ENCODE peak calls at places on chromosomes 12 and 14, in four cellular contexts. One of them, this sample, is unnamed.

GRCh38 chr14:56659964-56660551 is 80.5 kb downstream of the TMEM260 start:
- DNase-seq in K562: peak; percentile 35
- DNase-seq in HepG2: peak; percentile 50
- DNase-seq in A549: peak; percentile 57
- DNase-seq in this sample: no peak

GRCh38 chr14:75274899-75275569 is 3.6 kb upstream of the FOS start:
- DNase-seq in A549: no peak
- DNase-seq in K562: no peak
- DNase-seq in HepG2: no peak
- DNase-seq in this sample: no peak

GRCh38 chr12:75390899-75391538 is at the start of gene GLIPR1L2:
- DNase-seq in K562: peak; percentile 73
- DNase-seq in HepG2: peak; percentile 10
- DNase-seq in A549: peak; percentile 99
- DNase-seq in this sample: peak; percentile 97

GRCh38 chr14:25048170-25049126 is 1.5 kb downstream of the STXBP6 start:
- DNase-seq in HepG2: no peak
- DNase-seq in K562: peak; percentile 7
- DNase-seq in A549: no peak
- DNase-seq in this sample: no peak

GRCh38 chr12:125256537-125256936 is 191.3 kb downstream of the AACS start:
- DNase-seq in HepG2: no peak
- DNase-seq in K562: no peak
- DNase-seq in A549: no peak
- DNase-seq in this sample: no peak

GRCh38 chr14:23041729-23042128 is 283 bp upstream of the PSMB11 start:
- DNase-seq in K562: no peak
- DNase-seq in HepG2: no peak
- DNase-seq in A549: no peak
- DNase-seq in this sample: no peak

GRCh38 chr14:105857816-105858675 is 331.7 kb downstream of the TMEM121 start:
- DNase-seq in K562: no peak
- DNase-seq in HepG2: no peak
- DNase-seq in A549: no peak
- DNase-seq in this sample: no peak

GRCh38 chr12:95182868-95183415 is 34.3 kb downstream of the FGD6 start:
- DNase-seq in A549: peak; percentile 79
- DNase-seq in K562: no peak
- DNase-seq in HepG2: no peak
- DNase-seq in this sample: no peak

GRCh38 chr14:67623114-67623513 is 3.4 kb downstream of the ARG2 start:
- DNase-seq in A549: no peak
- DNase-seq in HepG2: peak; percentile 70
- DNase-seq in K562: no peak
- DNase-seq in this sample: no peak

GRCh38 chr12:33357181-33357580 is 82.4 kb downstream of the SYT10 start:
- DNase-seq in A549: no peak
- DNase-seq in K562: no peak
- DNase-seq in HepG2: no peak
- DNase-seq in this sample: no peak

GRCh38 chr12:117209626-117210025 is 19.4 kb upstream of the FBXO21 start:
- DNase-seq in K562: no peak
- DNase-seq in A549: no peak
- DNase-seq in HepG2: no peak
- DNase-seq in this sample: no peak

GRCh38 chr14:105197274-105197673 is 16.2 kb upstream of the NUDT14 start:
- DNase-seq in HepG2: no peak
- DNase-seq in K562: no peak
- DNase-seq in A549: peak; percentile 47
- DNase-seq in this sample: no peak

GRCh38 chr12:127558363-127558762 is 708.6 kb upstream of the TMEM132C start:
- DNase-seq in HepG2: no peak
- DNase-seq in A549: no peak
- DNase-seq in K562: no peak
- DNase-seq in this sample: no peak

GRCh38 chr12:127083028-127083949 is 1183.7 kb upstream of the TMEM132C start:
- DNase-seq in A549: peak; percentile 84
- DNase-seq in HepG2: peak; percentile 59
- DNase-seq in K562: peak; percentile 38
- DNase-seq in this sample: no peak

GRCh38 chr12:95820096-95820703 is 29.6 kb upstream of the NTN4 start:
- DNase-seq in HepG2: peak; percentile 62
- DNase-seq in K562: peak; percentile 22
- DNase-seq in A549: peak; percentile 75
- DNase-seq in this sample: no peak

GRCh38 chr12:56953314-56953713 is 4.1 kb downstream of the RDH16 start:
- DNase-seq in HepG2: no peak
- DNase-seq in K562: peak; percentile 4
- DNase-seq in A549: no peak
- DNase-seq in this sample: no peak

GRCh38 chr14:58633831-58634230 is 3.9 kb upstream of the DACT1 start:
- DNase-seq in K562: no peak
- DNase-seq in A549: no peak
- DNase-seq in HepG2: no peak
- DNase-seq in this sample: no peak

GRCh38 chr12:53560912-53561589 is 53.8 kb upstream of the NPFF start:
- DNase-seq in HepG2: no peak
- DNase-seq in K562: no peak
- DNase-seq in A549: no peak
- DNase-seq in this sample: no peak

GRCh38 chr12:81252228-81252627 is 174.3 kb downstream of the ACSS3 start:
- DNase-seq in HepG2: no peak
- DNase-seq in A549: no peak
- DNase-seq in K562: no peak
- DNase-seq in this sample: no peak

GRCh38 chr12:40959041-40959440 is 229.1 kb upstream of the PDZRN4 start:
- DNase-seq in HepG2: no peak
- DNase-seq in A549: no peak
- DNase-seq in K562: no peak
- DNase-seq in this sample: no peak

GRCh38 chr12:105705765-105706164 is 375.3 kb downstream of the C12orf75 start:
- DNase-seq in K562: peak; percentile 25
- DNase-seq in HepG2: peak; percentile 36
- DNase-seq in A549: peak; percentile 59
- DNase-seq in this sample: peak; percentile 78

GRCh38 chr14:79279645-79280399 is 931.5 kb downstream of the DIO2 start:
- DNase-seq in HepG2: no peak
- DNase-seq in A549: no peak
- DNase-seq in K562: no peak
- DNase-seq in this sample: no peak

GRCh38 chr14:70018713-70019201 is 139.5 kb downstream of the SMOC1 start:
- DNase-seq in HepG2: no peak
- DNase-seq in A549: no peak
- DNase-seq in K562: no peak
- DNase-seq in this sample: no peak

GRCh38 chr14:26128931-26129674 is 468.7 kb downstream of the NOVA1 start:
- DNase-seq in A549: no peak
- DNase-seq in HepG2: no peak
- DNase-seq in K562: no peak
- DNase-seq in this sample: no peak

GRCh38 chr12:79643821-79644220 is 46.9 kb downstream of the PAWR start:
- DNase-seq in K562: no peak
- DNase-seq in HepG2: peak; percentile 82
- DNase-seq in A549: no peak
- DNase-seq in this sample: no peak

DNA sequence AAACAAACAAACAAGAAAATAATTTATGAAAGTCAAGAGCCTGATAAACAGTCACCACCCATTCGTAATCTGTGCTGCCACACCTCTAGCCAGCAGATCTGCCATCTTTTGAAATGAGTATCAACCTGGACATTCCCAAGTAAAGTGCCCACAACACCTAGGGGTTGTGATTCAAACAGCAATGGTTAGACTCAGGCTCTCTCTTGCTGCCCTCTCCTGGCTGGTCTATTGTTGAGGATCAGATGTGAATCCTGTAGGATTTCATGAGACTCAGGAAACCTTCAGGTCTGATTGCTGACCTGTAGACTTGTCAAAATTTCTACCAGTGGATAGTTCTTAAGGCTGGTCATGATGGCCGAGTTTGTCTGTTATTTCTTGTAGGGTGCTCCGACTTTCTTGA is 26.8 kb downstream of the DGLUCY start:
- DNase-seq in HepG2: peak; percentile 55
- DNase-seq in A549: peak; percentile 67
- DNase-seq in K562: peak; percentile 24
- DNase-seq in this sample: no peak
- TF ChIP-seq RNF2 in HepG2: no peak
- TF ChIP-seq RNF2 in A549: no peak
- TF ChIP-seq RNF2 in K562: no peak
- TF ChIP-seq RNF2 in this sample: no peak

DNA sequence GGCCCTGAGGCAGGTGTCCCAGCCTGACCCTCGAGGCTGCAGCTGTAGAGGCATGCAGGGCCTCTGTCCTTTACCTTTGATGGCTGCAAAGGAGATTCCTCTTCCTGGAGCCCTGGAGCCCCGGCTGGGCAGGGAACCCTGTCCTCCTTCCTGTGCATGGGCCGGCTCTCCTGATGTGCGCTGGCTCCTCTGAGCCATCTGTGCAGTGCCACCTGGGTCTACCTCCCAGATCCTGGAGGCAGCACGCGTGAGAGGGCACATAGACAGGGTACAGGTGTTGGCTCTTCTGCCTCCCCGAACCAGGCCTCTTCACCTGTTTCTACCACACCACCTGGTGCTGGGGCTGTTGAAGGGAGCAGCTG is 115.1 kb downstream of the BEGAIN start:
- DNase-seq in K562: no peak
- DNase-seq in A549: no peak
- DNase-seq in HepG2: no peak
- DNase-seq in this sample: no peak
- TF ChIP-seq RNF2 in K562: no peak
- TF ChIP-seq RNF2 in A549: no peak
- TF ChIP-seq RNF2 in HepG2: no peak
- TF ChIP-seq RNF2 in this sample: no peak

GRCh38 chr12:8052679-8053078 is 13.5 kb downstream of the C3AR1 start:
- DNase-seq in A549: no peak
- DNase-seq in K562: no peak
- DNase-seq in HepG2: no peak
- DNase-seq in this sample: no peak

GRCh38 chr12:8054821-8055220 is 11.3 kb downstream of the C3AR1 start:
- DNase-seq in HepG2: no peak
- DNase-seq in A549: no peak
- DNase-seq in K562: no peak
- DNase-seq in this sample: no peak

GRCh38 chr12:8057291-8057690 is 8.9 kb downstream of the C3AR1 start:
- DNase-seq in K562: no peak
- DNase-seq in HepG2: no peak
- DNase-seq in A549: no peak
- DNase-seq in this sample: no peak

DNA sequence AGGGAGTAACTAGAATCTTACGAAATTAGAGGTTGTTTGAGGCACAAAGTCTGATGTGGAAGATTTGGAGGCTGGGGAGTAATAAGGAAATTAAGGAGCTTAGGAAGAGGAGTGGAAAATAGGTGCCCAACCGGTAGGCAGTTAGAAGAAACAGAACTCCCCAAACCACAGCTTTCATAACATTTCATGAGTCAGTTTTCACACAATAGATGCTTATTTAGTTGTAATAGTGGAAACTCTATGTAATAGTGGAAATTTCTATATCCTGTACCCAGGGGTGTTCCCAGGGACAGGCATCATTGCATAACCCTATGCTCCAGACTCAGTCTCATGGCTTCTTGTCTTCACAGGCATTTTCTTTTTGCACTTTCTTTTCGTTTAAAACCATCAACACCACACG is 8.3 kb downstream of the C3AR1 start:
- DNase-seq in HepG2: no peak
- DNase-seq in A549: no peak
- DNase-seq in K562: no peak
- DNase-seq in this sample: no peak
- TF ChIP-seq RNF2 in HepG2: no peak
- TF ChIP-seq RNF2 in A549: no peak
- TF ChIP-seq RNF2 in K562: no peak
- TF ChIP-seq RNF2 in this sample: no peak

DNA sequence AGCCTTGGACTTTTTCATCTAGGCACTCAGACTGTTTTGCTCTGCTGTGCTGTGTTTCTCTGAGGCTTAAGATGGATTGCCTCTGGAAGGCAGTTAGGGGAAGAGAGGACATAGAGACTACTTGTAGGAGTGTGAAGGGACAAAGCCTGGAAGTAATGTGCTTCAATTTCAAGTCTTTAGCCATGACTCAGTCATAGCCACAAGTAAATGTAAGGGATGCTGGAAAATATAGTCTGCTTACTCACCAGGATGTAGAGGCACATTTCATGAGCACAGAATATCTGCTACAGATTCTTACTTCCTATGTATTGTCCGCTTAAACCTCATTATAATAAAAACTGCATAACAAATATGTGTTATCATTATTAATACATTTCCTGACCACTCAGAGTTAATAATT is 794.3 kb upstream of the NOVA1 start:
- DNase-seq in HepG2: no peak
- DNase-seq in A549: no peak
- DNase-seq in K562: no peak
- DNase-seq in this sample: no peak
- TF ChIP-seq RNF2 in HepG2: no peak
- TF ChIP-seq RNF2 in A549: no peak
- TF ChIP-seq RNF2 in K562: no peak
- TF ChIP-seq RNF2 in this sample: no peak